ENCODE peak calls at places on chromosomes 13 and 19, in five cellular contexts. B, M, K, N and Z are unnamed samples.
A peak's percentile ranks its signal among the peaks of the same experiment; 100 is the strongest.

GRCh38 chr13:43935878-43936277 is 56.2 kb downstream of the LACC1 start:
- DNase-seq in B (no peak), M (no peak), K (no peak), N (no peak), Z (no peak)

GRCh38 chr19:16325161-16325527 is 518 bp downstream of the KLF2 start:
- DNase-seq in B (peak; percentile 63), M (no peak), K (peak; percentile 66), N (peak; percentile 65), Z (peak; percentile 59)

GRCh38 chr13:109897988-109898623 is 111.7 kb upstream of the IRS2 start:
- DNase-seq in B (no peak), M (no peak), K (no peak), N (no peak), Z (no peak)

GRCh38 chr19:31085125-31085524 is 264.1 kb downstream of the TSHZ3 start:
- DNase-seq in B (no peak), M (no peak), K (no peak), N (no peak), Z (no peak)

GRCh38 chr19:43595605-43595998 is 332 bp downstream of the IRGQ start:
- DNase-seq in B (no peak), M (no peak), K (no peak), N (no peak), Z (peak; percentile 11)

GRCh38 chr19:38945562-38946228 is 15.0 kb downstream of the MRPS12 start:
- DNase-seq in B (no peak), M (no peak), K (no peak), N (no peak), Z (no peak)

GRCh38 chr13:101941095-101941777 is 460.6 kb downstream of the FGF14 start:
- DNase-seq in B (no peak), M (no peak), K (no peak), N (peak; percentile 14), Z (no peak)

GRCh38 chr19:39599116-39599515 is 3.2 kb upstream of the LGALS13 start:
- DNase-seq in B (peak; percentile 16), M (no peak), K (peak; percentile 51), N (no peak), Z (peak; percentile 45)

GRCh38 chr13:44884076-44884729 is 105.1 kb downstream of the NUFIP1 start:
- DNase-seq in B (no peak), M (no peak), K (no peak), N (no peak), Z (no peak)

GRCh38 chr13:51453959-51454703 is 1.3 kb upstream of the INTS6 start:
- DNase-seq in B (peak; percentile 55), M (no peak), K (peak; percentile 46), N (peak; percentile 51), Z (peak; percentile 7)

GRCh38 chr19:9910625-9911024 is 25.7 kb downstream of the OLFM2 start:
- DNase-seq in B (no peak), M (no peak), K (no peak), N (no peak), Z (no peak)

GRCh38 chr13:44128522-44128921 is 245.1 kb upstream of the SERP2 start:
- DNase-seq in B (no peak), M (no peak), K (no peak), N (no peak), Z (no peak)

GRCh38 chr13:39676315-39676876 is 20.9 kb downstream of the COG6 start:
- DNase-seq in B (peak; percentile 41), M (peak; percentile 40), K (peak; percentile 59), N (peak; percentile 19), Z (peak; percentile 43)

GRCh38 chr13:38730332-38730731 is 43.5 kb downstream of the FREM2 start:
- DNase-seq in B (no peak), M (no peak), K (no peak), N (no peak), Z (no peak)

GRCh38 chr19:3129112-3129511 is 6.7 kb upstream of the GNA15 start:
- DNase-seq in B (peak; percentile 52), M (peak; percentile 48), K (no peak), N (no peak), Z (no peak)

GRCh38 chr19:35236638-35237400 is 8.3 kb upstream of the FAM187B start:
- DNase-seq in B (peak; percentile 41), M (no peak), K (no peak), N (no peak), Z (peak; percentile 39)

GRCh38 chr19:18991050-18991449 is 42.3 kb downstream of the SUGP2 start:
- DNase-seq in B (no peak), M (no peak), K (no peak), N (no peak), Z (no peak)
- TF ChIP-seq EZH2phosphoT487 in B (no peak), M (no peak), K (no peak), N (no peak), Z (no peak)

GRCh38 chr13:41017744-41018582 is 1.2 kb downstream of the ELF1 start:
- DNase-seq in B (peak; percentile 66), M (no peak), K (no peak), N (no peak), Z (no peak)

GRCh38 chr13:41019027-41019487 is at the start of gene ELF1:
- DNase-seq in B (peak; percentile 95), M (peak; percentile 85), K (peak; percentile 79), N (no peak), Z (peak; percentile 77)

GRCh38 chr13:41017153-41017552 is 2.0 kb downstream of the ELF1 start:
- DNase-seq in B (peak; percentile 80), M (no peak), K (peak; percentile 26), N (no peak), Z (peak; percentile 36)

GRCh38 chr13:41018583-41018909 is 570 bp downstream of the ELF1 start:
- DNase-seq in B (no peak), M (no peak), K (no peak), N (no peak), Z (no peak)

DNA sequence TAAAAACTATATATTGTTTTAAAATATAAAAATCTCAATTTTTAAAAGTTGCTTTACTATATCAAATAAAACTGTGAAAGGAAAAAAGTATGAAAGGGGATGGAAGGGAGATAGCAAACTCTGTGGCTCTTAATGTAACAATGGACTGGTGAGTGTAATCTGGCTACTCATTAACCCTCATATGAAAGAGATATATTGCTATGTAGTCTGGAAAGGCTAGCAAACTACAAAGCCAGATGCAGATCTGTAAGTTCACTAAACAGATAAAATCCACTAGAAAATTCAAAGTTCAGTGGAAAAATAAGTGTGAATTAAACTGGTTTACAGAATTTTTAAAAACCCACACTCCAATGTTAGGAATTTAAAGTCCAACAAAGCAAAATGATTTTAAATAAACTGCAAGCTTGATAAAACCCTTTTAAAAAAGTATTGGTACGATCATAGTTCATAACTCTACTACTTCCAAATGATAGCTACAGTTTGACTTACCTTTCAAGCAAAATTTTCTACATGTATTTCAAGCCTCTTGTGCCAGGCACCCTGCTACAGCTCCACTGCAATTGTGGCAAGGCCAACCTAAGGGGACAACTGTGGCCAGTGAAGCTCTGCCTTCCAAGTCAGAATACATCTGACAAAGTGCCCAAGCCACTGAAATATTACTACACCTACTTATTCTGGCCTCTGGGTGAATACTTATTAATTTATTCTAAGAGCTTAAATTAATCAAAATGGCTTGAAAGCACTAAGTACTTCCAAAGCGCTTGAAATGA is 647 bp upstream of the ELF1 start:
- DNase-seq in B (no peak), M (no peak), K (peak; percentile 36), N (peak; percentile 12), Z (no peak)
- TF ChIP-seq EZH2phosphoT487 in B (no peak), M (no peak), K (no peak), N (no peak), Z (no peak)

GRCh38 chr13:20772401-20773131 is 1.2 kb downstream of the EEF1AKMT1 start:
- DNase-seq in B (no peak), M (no peak), K (no peak), N (no peak), Z (no peak)
- TF ChIP-seq EZH2phosphoT487 in B (no peak), M (no peak), K (no peak), N (no peak), Z (no peak)

DNA sequence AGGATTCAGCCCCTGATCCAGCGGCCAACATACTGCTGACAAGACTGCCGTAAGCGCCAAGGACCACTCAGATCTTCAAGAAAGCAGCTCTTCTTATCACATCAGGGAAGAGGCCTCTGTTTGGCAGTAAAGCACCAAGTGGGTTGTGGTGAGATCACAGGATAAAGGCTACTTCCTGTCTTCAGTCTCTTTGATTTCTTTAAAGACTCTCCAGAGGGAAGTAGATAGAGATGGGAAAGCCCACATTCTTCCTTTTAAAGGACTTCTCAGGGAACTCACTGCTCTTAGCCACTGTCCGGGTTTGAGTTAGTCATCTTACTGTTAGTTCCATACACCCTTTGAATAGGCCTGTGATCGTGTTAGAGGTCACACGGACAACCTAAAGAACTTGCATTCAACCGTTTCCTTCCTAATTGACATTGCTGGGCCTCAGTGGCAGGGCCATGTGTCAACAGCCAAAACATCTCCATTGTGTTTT is 47.2 kb upstream of the POMP start:
- DNase-seq in B (no peak), M (no peak), K (no peak), N (no peak), Z (no peak)
- TF ChIP-seq EZH2phosphoT487 in B (no peak), M (no peak), K (no peak), N (no peak), Z (no peak)